ENCODE peak calls at places on chromosomes 13 and 19, in seven cellular contexts. One of them, this sample, is unnamed.

GRCh38 chr13:112859817-112860190 is 109.2 kb upstream of the MCF2L start:
- DNase-seq in HFFc6: no peak
- DNase-seq in HS-5: peak; percentile 4
- DNase-seq in Daoy: peak; percentile 35
- DNase-seq in fibroblast of lung: peak; percentile 50
- DNase-seq in AG08396: peak; percentile 49
- DNase-seq in Caki2: peak; percentile 90
- DNase-seq in this sample: no peak

GRCh38 chr19:18637644-18638630 is 1.1 kb downstream of the KLHL26 start:
- DNase-seq in HFFc6: no peak
- DNase-seq in HS-5: no peak
- DNase-seq in Daoy: no peak
- DNase-seq in fibroblast of lung: no peak
- DNase-seq in AG08396: no peak
- DNase-seq in Caki2: peak; percentile 63
- DNase-seq in this sample: no peak

GRCh38 chr19:409515-410242 is 732 bp upstream of the C2CD4C start:
- DNase-seq in HFFc6: no peak
- DNase-seq in HS-5: no peak
- DNase-seq in Daoy: no peak
- DNase-seq in fibroblast of lung: no peak
- DNase-seq in AG08396: no peak
- DNase-seq in Caki2: no peak
- DNase-seq in this sample: no peak

GRCh38 chr13:58397596-58398387 is 766.2 kb downstream of the PCDH17 start:
- DNase-seq in HFFc6: no peak
- DNase-seq in HS-5: no peak
- DNase-seq in Daoy: no peak
- DNase-seq in fibroblast of lung: no peak
- DNase-seq in AG08396: no peak
- DNase-seq in Caki2: no peak
- DNase-seq in this sample: no peak

GRCh38 chr13:22483276-22483675 is 697.5 kb upstream of the SGCG start:
- DNase-seq in HFFc6: no peak
- DNase-seq in HS-5: no peak
- DNase-seq in Daoy: no peak
- DNase-seq in fibroblast of lung: no peak
- DNase-seq in AG08396: no peak
- DNase-seq in Caki2: no peak
- DNase-seq in this sample: no peak

GRCh38 chr19:33604651-33605050 is 17.1 kb upstream of the CHST8 start:
- DNase-seq in HFFc6: no peak
- DNase-seq in HS-5: no peak
- DNase-seq in Daoy: no peak
- DNase-seq in fibroblast of lung: no peak
- DNase-seq in AG08396: no peak
- DNase-seq in Caki2: no peak
- DNase-seq in this sample: peak; percentile 14

GRCh38 chr19:35000647-35001501 is 751 bp downstream of the GRAMD1A start:
- DNase-seq in HFFc6: peak; percentile 23
- DNase-seq in HS-5: no peak
- DNase-seq in Daoy: peak; percentile 55
- DNase-seq in fibroblast of lung: peak; percentile 61
- DNase-seq in AG08396: peak; percentile 68
- DNase-seq in Caki2: peak; percentile 44
- DNase-seq in this sample: peak; percentile 25

GRCh38 chr19:49551531-49551930 is 23.7 kb downstream of the RCN3 start:
- DNase-seq in HFFc6: no peak
- DNase-seq in HS-5: no peak
- DNase-seq in Daoy: no peak
- DNase-seq in fibroblast of lung: no peak
- DNase-seq in AG08396: no peak
- DNase-seq in Caki2: no peak
- DNase-seq in this sample: no peak

GRCh38 chr19:17090501-17091074 is 15.0 kb downstream of the MYO9B start:
- DNase-seq in HFFc6: no peak
- DNase-seq in HS-5: no peak
- DNase-seq in Daoy: peak; percentile 43
- DNase-seq in fibroblast of lung: peak; percentile 73
- DNase-seq in AG08396: no peak
- DNase-seq in Caki2: no peak
- DNase-seq in this sample: no peak

GRCh38 chr19:3670796-3671679 is 29.2 kb downstream of the PIP5K1C start:
- DNase-seq in HFFc6: peak; percentile 55
- DNase-seq in HS-5: no peak
- DNase-seq in Daoy: peak; percentile 41
- DNase-seq in fibroblast of lung: peak; percentile 70
- DNase-seq in AG08396: peak; percentile 87
- DNase-seq in Caki2: no peak
- DNase-seq in this sample: no peak